ENCODE peak calls at places on chromosomes 2 and 18, in five cellular contexts. N is stimulated activated CD4-positive, alpha-beta T cell treated with anti-CD3 and anti-CD28 coated beads, Interleukin-1b, Interleukin-23, amount 100 ng/mL, for 24 hours; W is GM23248; D is WTC11; C is HS-5. S is an unnamed sample.

GRCh38 chr2:172342056-172342455 is 85.3 kb upstream of the ITGA6 start:
- DNase-seq in N (no peak), W (no peak), D (no peak), C (no peak), S (no peak)

GRCh38 chr2:184197413-184197812 is 400.9 kb upstream of the ZNF804A start:
- DNase-seq in N (no peak), W (no peak), D (no peak), C (no peak), S (no peak)

GRCh38 chr18:41955688-41956087 is 654 bp downstream of the PIK3C3 start:
- DNase-seq in N (no peak), W (peak; percentile 46), D (no peak), C (no peak), S (no peak)

GRCh38 chr2:205555816-205556215 is 126.5 kb upstream of the NRP2 start:
- DNase-seq in N (no peak), W (no peak), D (no peak), C (no peak), S (no peak)

GRCh38 chr2:239824051-239824694 is 201.0 kb downstream of the NDUFA10 start:
- DNase-seq in N (no peak), W (peak; percentile 11), D (peak; percentile 65), C (peak; percentile 3), S (no peak)

GRCh38 chr2:220241423-220241822 is 614.0 kb downstream of the SLC4A3 start:
- DNase-seq in N (no peak), W (peak; percentile 57), D (no peak), C (no peak), S (no peak)

GRCh38 chr2:1642066-1642861 is 102.1 kb downstream of the PXDN start:
- DNase-seq in N (no peak), W (no peak), D (no peak), C (no peak), S (no peak)

GRCh38 chr2:3071645-3072044 is 306.0 kb downstream of the EIPR1 start:
- DNase-seq in N (no peak), W (no peak), D (no peak), C (no peak), S (no peak)

GRCh38 chr2:210169871-210170441 is 1.3 kb downstream of the KANSL1L start:
- DNase-seq in N (no peak), W (peak; percentile 92), D (no peak), C (peak; percentile 43), S (no peak)

GRCh38 chr2:207311316-207312005 is 145.7 kb upstream of the KLF7 start:
- DNase-seq in N (no peak), W (peak; percentile 96), D (no peak), C (peak; percentile 97), S (peak; percentile 93)

GRCh38 chr2:1656326-1656960 is 87.9 kb downstream of the PXDN start:
- DNase-seq in N (no peak), W (no peak), D (peak; percentile 48), C (no peak), S (no peak)

GRCh38 chr2:164328310-164328709 is 293.0 kb downstream of the GRB14 start:
- DNase-seq in N (no peak), W (no peak), D (no peak), C (no peak), S (no peak)

GRCh38 chr2:219965287-219965870 is 337.9 kb downstream of the SLC4A3 start:
- DNase-seq in N (no peak), W (no peak), D (peak; percentile 29), C (no peak), S (no peak)

GRCh38 chr18:43935051-43935412 is 657.7 kb upstream of the SYT4 start:
- DNase-seq in N (no peak), W (peak; percentile 53), D (no peak), C (no peak), S (peak; percentile 71)

GRCh38 chr2:164710252-164710633 is 89.0 kb upstream of the GRB14 start:
- DNase-seq in N (no peak), W (peak; percentile 15), D (no peak), C (peak; percentile 63), S (peak; percentile 39)

GRCh38 chr2:25251032-25251460 is 82.7 kb upstream of the POMC start:
- DNase-seq in N (no peak), W (no peak), D (no peak), C (no peak), S (no peak)

GRCh38 chr2:138373993-138374408 is 127.6 kb upstream of the SPOPL start:
- DNase-seq in N (no peak), W (peak; percentile 64), D (no peak), C (peak; percentile 18), S (peak; percentile 18)

GRCh38 chr2:23287250-23287704 is 97.7 kb upstream of the KLHL29 start:
- DNase-seq in N (no peak), W (peak; percentile 78), D (no peak), C (no peak), S (peak; percentile 8)

GRCh38 chr2:162317910-162318279 is 589 bp downstream of the IFIH1 start:
- DNase-seq in N (no peak), W (peak; percentile 64), D (peak; percentile 26), C (no peak), S (no peak)

GRCh38 chr2:239003933-239004636 is 156.2 kb downstream of the TWIST2 start:
- DNase-seq in N (no peak), W (no peak), D (no peak), C (no peak), S (no peak)

GRCh38 chr2:101679037-101679726 is 18.3 kb upstream of the MAP4K4 start:
- DNase-seq in N (no peak), W (peak; percentile 79), D (no peak), C (no peak), S (peak; percentile 41)

GRCh38 chr2:174633621-174633927 is 36.0 kb upstream of the WIPF1 start:
- DNase-seq in N (no peak), W (peak; percentile 71), D (no peak), C (no peak), S (no peak)

GRCh38 chr2:11778923-11779757 is 32.7 kb downstream of the LPIN1 start:
- DNase-seq in N (peak; percentile 81), W (peak; percentile 80), D (peak; percentile 89), C (no peak), S (no peak)

GRCh38 chr2:230414302-230414701 is 1.7 kb upstream of the SP100 start:
- DNase-seq in N (no peak), W (no peak), D (no peak), C (no peak), S (no peak)

GRCh38 chr18:62328775-62329525 is 3.8 kb downstream of the TNFRSF11A start:
- DNase-seq in N (no peak), W (no peak), D (no peak), C (no peak), S (no peak)

GRCh38 chr18:79517322-79517721 is 121.6 kb downstream of the NFATC1 start:
- DNase-seq in N (no peak), W (no peak), D (no peak), C (no peak), S (no peak)

GRCh38 chr2:191935247-191935646 is 88.4 kb upstream of the CAVIN2 start:
- DNase-seq in N (no peak), W (no peak), D (no peak), C (no peak), S (no peak)

GRCh38 chr2:206783718-206784117 is 18.3 kb downstream of the FASTKD2 start:
- DNase-seq in N (no peak), W (peak; percentile 50), D (peak; percentile 42), C (no peak), S (no peak)

GRCh38 chr2:72147303-72147970 is at the start of gene CYP26B1:
- DNase-seq in N (no peak), W (peak; percentile 46), D (peak; percentile 59), C (no peak), S (no peak)

GRCh38 chr18:49846718-49847470 is 33.6 kb upstream of the ACAA2 start:
- DNase-seq in N (no peak), W (no peak), D (no peak), C (no peak), S (no peak)

GRCh38 chr2:236653863-236654262 is 84.2 kb downstream of the ACKR3 start:
- DNase-seq in N (no peak), W (no peak), D (no peak), C (no peak), S (no peak)

GRCh38 chr2:204628926-204629661 is 83.8 kb downstream of the PARD3B start:
- DNase-seq in N (no peak), W (no peak), D (no peak), C (no peak), S (no peak)

GRCh38 chr2:12416600-12416999 is 300.1 kb upstream of the TRIB2 start:
- DNase-seq in N (no peak), W (peak; percentile 71), D (no peak), C (no peak), S (no peak)

GRCh38 chr2:220192994-220193753 is 565.7 kb downstream of the SLC4A3 start:
- DNase-seq in N (no peak), W (no peak), D (no peak), C (no peak), S (no peak)

GRCh38 chr18:10234912-10235439 is 219.5 kb upstream of the APCDD1 start:
- DNase-seq in N (no peak), W (peak; percentile 91), D (no peak), C (peak; percentile 58), S (peak; percentile 6)

GRCh38 chr2:218819103-218819502 is 12.5 kb downstream of the PRKAG3 start:
- DNase-seq in N (no peak), W (no peak), D (no peak), C (no peak), S (no peak)

GRCh38 chr2:20704886-20705285 is 37.9 kb downstream of the GDF7 start:
- DNase-seq in N (no peak), W (no peak), D (no peak), C (no peak), S (no peak)

GRCh38 chr2:9809064-9809356 is 34.3 kb upstream of the TAF1B start:
- DNase-seq in N (no peak), W (no peak), D (no peak), C (no peak), S (no peak)